ENCODE peak calls at places on chromosomes 4 and X, in four cellular contexts. I is GM23248, X is H7, T is stomach. E is an unnamed sample.

GRCh38 chr4:7398788-7399432 is 35.8 kb downstream of the PSAPL1 start:
- DNase-seq in T (peak; percentile 13), X (peak; percentile 15), I (no peak), E (no peak)

GRCh38 chr4:15003891-15004700 is 1.8 kb downstream of the CPEB2 start:
- DNase-seq in T (peak; percentile 49), X (peak; percentile 64), I (peak; percentile 61), E (no peak)

GRCh38 chrX:7815166-7815565 is 27.8 kb upstream of the VCX start:
- DNase-seq in X (no peak), T (no peak), I (no peak), E (no peak)

GRCh38 chrX:75131973-75132627 is 24.0 kb downstream of the ABCB7 start:
- DNase-seq in T (no peak), X (no peak), I (no peak), E (no peak)

GRCh38 chr4:188432328-188432727 is 293.1 kb downstream of the TRIML1 start:
- DNase-seq in X (no peak), I (no peak), T (no peak), E (no peak)

GRCh38 chr4:111717916-111718315 is 427.3 kb upstream of the FAM241A start:
- DNase-seq in T (no peak), I (peak; percentile 6), X (no peak), E (no peak)

GRCh38 chr4:112516401-112517066 is 554 bp upstream of the NEUROG2 start:
- DNase-seq in T (no peak), I (no peak), X (peak; percentile 92), E (no peak)

GRCh38 chr4:154569028-154569427 is 6.2 kb downstream of the FGB start:
- DNase-seq in T (no peak), I (no peak), X (no peak), E (no peak)

GRCh38 chr4:4574792-4575191 is 32.9 kb upstream of the STX18 start:
- DNase-seq in I (peak; percentile 86), X (no peak), T (no peak), E (peak; percentile 98)

GRCh38 chr4:41280010-41280409 is 23.3 kb downstream of the UCHL1 start:
- DNase-seq in I (no peak), X (no peak), T (no peak), E (peak; percentile 84)

GRCh38 chr4:41287005-41287404 is 30.3 kb downstream of the UCHL1 start:
- DNase-seq in T (no peak), X (no peak), I (no peak), E (peak; percentile 81)

GRCh38 chr4:41282362-41282761 is 25.6 kb downstream of the UCHL1 start:
- DNase-seq in T (no peak), I (no peak), X (no peak), E (no peak)

GRCh38 chr4:41285202-41285876 is 28.6 kb downstream of the UCHL1 start:
- DNase-seq in T (no peak), X (no peak), I (peak; percentile 29), E (peak; percentile 24)

GRCh38 chr4:41281038-41281634 is 24.4 kb downstream of the UCHL1 start:
- DNase-seq in T (no peak), X (peak; percentile 82), I (peak; percentile 83), E (peak; percentile 90)
- H3K4me3 ChIP-seq in T (no peak overlapping the region), X (no peak overlapping the region), I (no peak overlapping the region), E (no peak overlapping the region)

DNA sequence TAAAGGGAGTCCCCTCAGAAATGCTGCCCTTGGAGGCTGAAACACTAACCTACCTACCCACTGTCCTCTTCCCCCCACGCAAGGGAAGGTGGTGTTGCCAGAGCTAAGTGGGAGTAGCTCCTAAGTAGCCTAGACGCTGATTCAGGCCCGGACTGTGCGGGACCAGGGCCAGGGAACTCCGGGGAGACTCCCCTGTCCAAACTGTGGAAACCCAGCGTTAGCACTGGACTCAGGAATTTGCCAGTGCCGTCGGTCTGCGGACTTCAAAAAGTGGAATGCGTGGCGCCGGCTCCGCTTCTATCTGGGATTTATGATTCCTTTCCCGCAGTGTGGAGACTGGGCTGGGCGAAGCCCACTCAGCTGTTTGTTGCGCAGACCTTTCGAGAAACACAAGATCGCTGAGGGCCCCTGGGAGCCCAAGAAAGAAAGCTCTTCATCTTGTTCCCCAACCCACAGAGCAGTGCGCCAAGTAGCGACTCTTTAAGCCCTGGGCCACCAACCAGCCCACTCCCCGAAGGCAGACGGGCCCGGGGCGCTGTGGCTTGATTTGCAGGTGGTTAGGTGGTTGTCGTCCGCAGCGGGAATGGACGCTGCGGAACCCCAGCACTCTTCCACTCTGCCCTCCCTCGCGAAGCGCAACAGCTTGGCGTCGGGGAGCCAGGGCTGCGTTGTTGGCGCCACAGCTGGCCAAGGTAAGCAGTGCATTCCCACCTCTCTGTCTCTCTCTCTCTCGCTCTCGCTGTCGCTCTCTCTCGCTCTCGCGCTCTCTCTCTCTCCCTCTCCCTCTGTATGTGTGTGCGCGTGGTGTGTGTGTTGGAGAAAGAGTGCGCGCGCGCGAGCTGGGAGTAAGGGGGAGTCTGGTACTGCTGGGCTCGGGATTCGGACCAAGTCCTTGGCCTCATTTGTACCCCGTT is 2.0 kb downstream of the TMEM255A start:
- DNase-seq in T (peak; percentile 65), I (peak; percentile 23), X (peak; percentile 51), E (peak; percentile 80)
- H3K4me3 ChIP-seq in T (peak overlapping the region; percentile 26), I (no peak overlapping the region), X (peak overlapping the region; percentile 53), E (peak overlapping the region; percentile 37)

GRCh38 chr4:1862055-1862911 is 6.3 kb upstream of the LETM1 start:
- DNase-seq in I (no peak), T (no peak), X (peak; percentile 85), E (no peak)

GRCh38 chr4:1866095-1866755 is 5.0 kb upstream of the NSD2 start:
- DNase-seq in T (no peak), I (no peak), X (no peak), E (no peak)

GRCh38 chr4:1864076-1865008 is 6.9 kb upstream of the NSD2 start:
- DNase-seq in X (peak; percentile 69), I (no peak), T (no peak), E (no peak)

GRCh38 chr4:1862961-1863296 is 7.0 kb upstream of the LETM1 start:
- DNase-seq in T (no peak), I (no peak), X (no peak), E (no peak)

DNA sequence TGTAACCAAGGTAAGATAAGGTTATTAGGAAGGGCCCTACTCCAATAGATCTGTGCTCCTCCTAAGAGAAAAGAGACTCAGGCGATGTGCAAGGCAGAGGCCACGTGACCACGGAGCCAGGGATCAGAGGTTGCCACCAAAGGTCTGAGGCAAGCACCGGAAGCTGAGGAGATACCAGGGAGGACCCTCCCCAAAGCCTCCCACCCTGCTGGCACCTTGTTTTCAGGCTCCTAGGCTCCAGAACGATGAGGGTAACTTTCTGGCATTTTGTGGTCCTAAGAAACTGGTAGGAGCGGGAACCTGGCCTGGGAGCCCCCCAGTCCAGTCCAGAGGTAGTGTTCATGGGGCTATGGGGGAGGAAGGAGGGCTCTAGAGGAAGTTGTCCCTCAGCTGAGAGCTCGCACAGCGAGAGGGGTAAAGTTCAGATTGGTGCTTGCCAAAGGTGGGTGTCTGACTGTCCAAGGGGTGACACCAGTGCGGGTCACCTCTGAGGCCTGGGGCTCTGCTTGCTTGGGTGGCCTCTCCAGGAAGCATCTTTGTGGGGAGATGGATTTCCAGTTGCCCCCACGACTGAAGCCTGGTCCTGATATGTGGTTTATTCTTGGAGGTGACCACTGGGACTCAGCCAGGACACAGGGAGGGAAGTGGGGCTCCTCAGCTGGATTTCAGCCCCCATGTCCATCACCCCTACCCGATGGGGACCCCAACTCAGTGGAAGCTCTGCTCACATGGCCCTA is 7.5 kb upstream of the LETM1 start:
- DNase-seq in X (no peak), I (no peak), T (no peak), E (no peak)
- H3K4me3 ChIP-seq in X (no peak overlapping the region), I (no peak overlapping the region), T (no peak overlapping the region), E (no peak overlapping the region)

GRCh38 chrX:39688219-39688575 is 409.6 kb downstream of the BCOR start:
- DNase-seq in X (no peak), I (no peak), T (no peak), E (no peak)
- H3K4me3 ChIP-seq in X (peak overlapping the region; percentile 42), I (peak overlapping the region; percentile 57), T (peak overlapping the region; percentile 46), E (no peak overlapping the region)

GRCh38 chr4:1245481-1246051 is 3.4 kb downstream of the CTBP1 start:
- DNase-seq in I (no peak), T (no peak), X (peak; percentile 54), E (no peak)
- H3K4me3 ChIP-seq in I (no peak overlapping the region), T (no peak overlapping the region), X (no peak overlapping the region), E (no peak overlapping the region)

DNA sequence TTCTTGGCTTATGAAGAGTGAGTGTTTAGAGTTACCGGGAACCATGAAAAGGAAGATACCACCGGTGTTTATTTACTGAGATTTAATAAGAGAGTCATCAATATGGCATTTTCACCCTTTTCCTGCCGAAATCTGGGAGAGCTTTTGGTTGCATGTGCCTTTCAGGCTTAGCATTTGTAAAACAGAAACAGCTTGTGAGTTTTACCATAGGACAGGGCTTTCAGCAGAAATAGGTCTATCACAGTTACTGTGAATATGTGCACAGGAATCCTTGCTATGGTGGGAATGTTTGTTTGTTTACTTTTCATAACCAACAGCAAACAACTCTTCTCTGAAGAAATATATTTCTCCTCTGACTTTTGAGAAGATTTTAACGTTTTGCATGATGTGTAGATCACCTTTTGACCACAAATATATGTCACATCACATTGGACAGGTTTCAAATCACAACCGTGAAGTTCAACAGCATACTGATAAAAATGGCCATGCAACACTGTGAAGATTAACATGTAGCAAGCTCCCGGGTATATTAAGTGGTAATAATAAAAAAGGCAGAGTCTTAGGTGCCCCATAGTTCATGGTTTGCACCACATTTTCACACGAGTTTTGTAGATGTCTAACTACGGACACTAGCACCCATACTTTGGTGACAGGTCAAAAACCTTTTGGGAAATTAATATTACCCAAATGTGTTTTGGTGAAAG is 21.3 kb downstream of the ARHGAP24 start:
- DNase-seq in T (no peak), X (no peak), I (peak; percentile 59), E (peak; percentile 77)
- H3K4me3 ChIP-seq in T (no peak overlapping the region), X (no peak overlapping the region), I (peak overlapping the region; percentile 54), E (no peak overlapping the region)

E was measured in choroid plexus epithelial cell.